ENCODE peak calls at places on chromosomes 6 and 20, in five cellular contexts. W is SK-MEL-5, T is fibroblast of the aortic adventitia, D is T1000, G is HCEC 1CT. S is an unnamed sample.

GRCh38 chr6:150813993-150814359 is 51.5 kb upstream of the MTHFD1L start:
- DNase-seq in W (no peak), T (peak; percentile 59), D (no peak), G (no peak), S (no peak)

GRCh38 chr6:35496851-35497570 is at the start of gene TEAD3:
- DNase-seq in W (peak; percentile 19), T (peak; percentile 40), D (peak; percentile 63), G (peak; percentile 94), S (peak; percentile 59)

GRCh38 chr6:168865522-168865921 is 388.1 kb downstream of the THBS2 start:
- DNase-seq in W (no peak), T (no peak), D (no peak), G (no peak), S (no peak)

GRCh38 chr20:32356935-32357868 is 929 bp upstream of the ASXL1 start:
- DNase-seq in W (no peak), T (peak; percentile 58), D (no peak), G (peak; percentile 75), S (peak; percentile 46)

GRCh38 chr20:58586565-58587093 is 64.5 kb upstream of the STX16 start:
- DNase-seq in W (no peak), T (no peak), D (no peak), G (no peak), S (no peak)

GRCh38 chr6:146700078-146700686 is 101.4 kb downstream of the ADGB start:
- DNase-seq in W (peak; percentile 81), T (peak; percentile 92), D (peak; percentile 34), G (peak; percentile 75), S (peak; percentile 76)

GRCh38 chr6:6905961-6906518 is 201.7 kb upstream of the RREB1 start:
- DNase-seq in W (no peak), T (no peak), D (no peak), G (no peak), S (no peak)

GRCh38 chr6:144417686-144418085 is 132.6 kb downstream of the UTRN start:
- DNase-seq in W (peak; percentile 62), T (no peak), D (no peak), G (peak; percentile 53), S (no peak)

GRCh38 chr6:85756982-85757381 is 114.3 kb upstream of the SYNCRIP start:
- DNase-seq in W (peak; percentile 40), T (peak; percentile 72), D (peak; percentile 30), G (peak; percentile 22), S (peak; percentile 12)

GRCh38 chr6:168210239-168211107 is 109.1 kb downstream of the DACT2 start:
- DNase-seq in W (no peak), T (no peak), D (no peak), G (no peak), S (no peak)

GRCh38 chr20:62723351-62723750 is 14.7 kb downstream of the NTSR1 start:
- DNase-seq in W (no peak), T (peak; percentile 32), D (no peak), G (no peak), S (no peak)

GRCh38 chr6:41700577-41701347 is 34.6 kb downstream of the TFEB start:
- DNase-seq in W (no peak), T (no peak), D (no peak), G (no peak), S (no peak)

GRCh38 chr6:25174678-25175077 is 104.5 kb upstream of the CARMIL1 start:
- DNase-seq in W (no peak), T (no peak), D (no peak), G (no peak), S (no peak)

GRCh38 chr6:61901748-61902147 is 384.3 kb downstream of the KHDRBS2 start:
- DNase-seq in W (no peak), T (no peak), D (no peak), G (no peak), S (no peak)

GRCh38 chr20:25238319-25239037 is 9.4 kb upstream of the PYGB start:
- DNase-seq in W (peak; percentile 37), T (peak; percentile 43), D (no peak), G (peak; percentile 33), S (no peak)

GRCh38 chr20:38599410-38599882 is 2.2 kb upstream of the ARHGAP40 start:
- DNase-seq in W (no peak), T (peak; percentile 20), D (no peak), G (no peak), S (no peak)

GRCh38 chr6:797479-798077 is 104.6 kb upstream of the EXOC2 start:
- DNase-seq in W (peak; percentile 80), T (peak; percentile 77), D (no peak), G (peak; percentile 39), S (peak; percentile 51)